ENCODE peak calls at places on chromosomes 16 and 17, in four cellular contexts. I is CD8-positive, alpha-beta T cell; B is upper lobe of right lung; G is right lobe of liver. R is an unnamed sample. For H3K9me3, the result is how much of the 10 kb centered on the place peaks cover.

GRCh38 chr16:72468582-72468981 is 296.6 kb upstream of the PMFBP1 start:
- DNase-seq in I (no peak), B (no peak), G (no peak), R (no peak)

GRCh38 chr16:22194707-22195444 is 11.2 kb upstream of the EEF2K start:
- DNase-seq in I (no peak), B (no peak), G (no peak), R (peak)

GRCh38 chr17:27573548-27573947 is 57.4 kb upstream of the LGALS9 start:
- DNase-seq in I (no peak), B (no peak), G (no peak), R (no peak)

GRCh38 chr17:64504769-64505319 is 1.2 kb downstream of the DDX5 start:
- DNase-seq in I (no peak), B (no peak), G (no peak), R (no peak)

GRCh38 chr17:27519550-27519949 is 63.3 kb downstream of the KSR1 start:
- DNase-seq in I (no peak), B (no peak), G (no peak), R (no peak)

GRCh38 chr17:60314423-60314822 is 77.5 kb downstream of the USP32 start:
- DNase-seq in I (no peak), B (no peak), G (no peak), R (no peak)

GRCh38 chr17:74603746-74604145 is 11.7 kb upstream of the CD300LD start:
- DNase-seq in I (no peak), B (no peak), G (no peak), R (no peak)

GRCh38 chr17:28741358-28742349 is 2.2 kb upstream of the TRAF4 start:
- DNase-seq in I (no peak), B (no peak), G (no peak), R (no peak)

GRCh38 chr17:66373944-66374817 is 71.8 kb downstream of the PRKCA start:
- DNase-seq in I (peak), B (no peak), G (no peak), R (peak)

GRCh38 chr16:88052661-88053060 is 101.4 kb downstream of the BANP start:
- DNase-seq in I (no peak), B (no peak), G (no peak), R (no peak)

GRCh38 chr17:80790021-80790765 is 201.4 kb upstream of the CHMP6 start:
- DNase-seq in I (peak), B (no peak), G (no peak), R (peak)

GRCh38 chr17:47726796-47727703 is 6.0 kb upstream of the TBX21 start:
- DNase-seq in I (no peak), B (no peak), G (no peak), R (no peak)

GRCh38 chr17:61842899-61843298 is 20.4 kb downstream of the BRIP1 start:
- DNase-seq in I (no peak), B (no peak), G (no peak), R (no peak)

GRCh38 chr17:5921919-5922318 is 148.3 kb upstream of the WSCD1 start:
- DNase-seq in I (no peak), B (no peak), G (no peak), R (no peak)

GRCh38 chr16:642189-643049 is 791 bp downstream of the MCRIP2 start:
- DNase-seq in I (no peak), B (peak), G (peak), R (no peak)

GRCh38 chr17:37844158-37844976 is 79.8 kb upstream of the TBC1D3K start:
- DNase-seq in I (peak), B (peak), G (peak), R (peak)

GRCh38 chr16:11506816-11507305 is 79.9 kb downstream of the LITAF start:
- DNase-seq in I (no peak), B (no peak), G (no peak), R (no peak)

GRCh38 chr16:11016993-11017392 is 72.6 kb downstream of the CLEC16A start:
- DNase-seq in I (peak), B (peak), G (no peak), R (peak)

GRCh38 chr17:48211011-48211410 is 103.4 kb downstream of the SNX11 start:
- DNase-seq in I (no peak), B (no peak), G (no peak), R (no peak)

GRCh38 chr17:8015236-8015956 is 13.0 kb downstream of the GUCY2D start:
- DNase-seq in I (no peak), B (peak), G (no peak), R (no peak)

GRCh38 chr17:41907633-41908539 is 10.9 kb downstream of the ACLY start:
- DNase-seq in I (no peak), B (no peak), G (peak), R (no peak)

GRCh38 chr17:29388937-29389336 is 1.2 kb upstream of the TAOK1 start:
- DNase-seq in I (no peak), B (no peak), G (no peak), R (no peak)

GRCh38 chr17:55513885-55514590 is 2.8 kb upstream of the SMIM36 start:
- DNase-seq in I (peak), B (no peak), G (peak), R (peak)

GRCh38 chr17:50629902-50630301 is 4.8 kb upstream of the ABCC3 start:
- DNase-seq in I (no peak), B (no peak), G (peak), R (no peak)

GRCh38 chr16:23031508-23032098 is 117.6 kb downstream of the USP31 start:
- DNase-seq in I (no peak), B (no peak), G (no peak), R (no peak)

GRCh38 chr16:50152386-50152806 is 710 bp upstream of the TENT4B start:
- DNase-seq in I (peak), B (no peak), G (peak), R (peak)

GRCh38 chr17:28727727-28728363 is 743 bp upstream of the NEK8 start:
- DNase-seq in I (peak), B (peak), G (peak), R (peak)

GRCh38 chr17:67293251-67294203 is 48.5 kb upstream of the HELZ start:
- DNase-seq in I (peak), B (peak), G (peak), R (peak)

GRCh38 chr17:10754109-10754508 is 24.3 kb upstream of the TMEM220 start:
- DNase-seq in I (no peak), B (no peak), G (no peak), R (no peak)
- TF ChIP-seq CTCF in I (no peak), B (peak), G (peak), R (peak)

GRCh38 chr17:78476149-78476548 is 97.7 kb downstream of the PGS1 start:
- DNase-seq in I (no peak), B (no peak), G (no peak), R (no peak)

GRCh38 chr17:78478757-78479297 is 98.4 kb downstream of the DNAH17 start:
- DNase-seq in I (no peak), B (no peak), G (no peak), R (no peak)

GRCh38 chr17:78475211-78475610 is 96.8 kb downstream of the PGS1 start:
- DNase-seq in I (no peak), B (no peak), G (no peak), R (no peak)

GRCh38 chr17:78477913-78478756 is 99.1 kb downstream of the DNAH17 start:
- DNase-seq in I (no peak), B (no peak), G (no peak), R (no peak)

DNA sequence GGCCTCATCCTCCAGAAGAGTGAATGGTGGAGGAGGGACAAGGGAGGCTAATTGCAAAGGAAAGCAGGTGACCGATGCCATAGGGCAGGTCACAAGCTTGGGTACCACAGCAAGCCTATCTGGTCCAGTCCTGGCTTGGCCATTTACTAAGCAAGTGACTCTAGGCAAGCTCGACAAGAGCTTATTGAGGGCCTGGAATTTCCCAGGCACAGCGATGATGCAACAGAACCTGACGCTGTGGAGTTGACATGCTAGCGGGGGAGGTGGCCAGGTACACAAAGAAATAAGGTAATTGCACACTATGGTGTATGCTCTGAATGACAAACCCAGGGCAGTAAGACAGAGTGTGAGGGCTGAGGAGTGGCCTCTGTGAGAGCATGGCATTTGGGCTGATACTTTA is 98.5 kb downstream of the PGS1 start:
- DNase-seq in I (no peak), B (no peak), G (no peak), R (no peak)
- H3K27ac ChIP-seq in I (no peak), B (no peak), G (no peak), R (no peak)

GRCh38 chr16:31819386-31819785 is 54.2 kb upstream of the ZNF267 start:
- DNase-seq in I (no peak), B (no peak), G (no peak), R (no peak)

DNA sequence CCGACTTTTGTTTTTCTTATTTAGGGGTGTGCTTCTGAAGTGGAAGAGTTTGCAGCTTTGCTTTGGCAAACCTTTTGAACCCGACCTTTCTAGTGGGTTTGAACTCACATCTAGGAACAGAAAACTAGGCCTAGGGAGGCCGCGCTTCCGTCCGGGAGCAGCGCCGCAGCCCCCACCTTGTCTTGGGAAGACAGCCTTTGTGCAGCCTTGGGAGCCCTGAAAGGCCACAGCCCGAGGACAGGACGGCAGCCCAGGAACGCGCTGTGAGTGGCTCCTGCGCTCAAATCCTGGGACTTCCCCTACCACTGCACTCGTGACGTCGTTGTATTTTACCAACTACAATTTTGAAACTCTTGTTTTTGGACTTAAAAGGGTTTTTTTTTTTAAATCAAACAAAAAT is 53.7 kb upstream of the ZNF267 start:
- DNase-seq in I (no peak), B (no peak), G (no peak), R (no peak)
- H3K9me3 ChIP-seq in I (under half), B (under half), G (under half), R (under half)

DNA sequence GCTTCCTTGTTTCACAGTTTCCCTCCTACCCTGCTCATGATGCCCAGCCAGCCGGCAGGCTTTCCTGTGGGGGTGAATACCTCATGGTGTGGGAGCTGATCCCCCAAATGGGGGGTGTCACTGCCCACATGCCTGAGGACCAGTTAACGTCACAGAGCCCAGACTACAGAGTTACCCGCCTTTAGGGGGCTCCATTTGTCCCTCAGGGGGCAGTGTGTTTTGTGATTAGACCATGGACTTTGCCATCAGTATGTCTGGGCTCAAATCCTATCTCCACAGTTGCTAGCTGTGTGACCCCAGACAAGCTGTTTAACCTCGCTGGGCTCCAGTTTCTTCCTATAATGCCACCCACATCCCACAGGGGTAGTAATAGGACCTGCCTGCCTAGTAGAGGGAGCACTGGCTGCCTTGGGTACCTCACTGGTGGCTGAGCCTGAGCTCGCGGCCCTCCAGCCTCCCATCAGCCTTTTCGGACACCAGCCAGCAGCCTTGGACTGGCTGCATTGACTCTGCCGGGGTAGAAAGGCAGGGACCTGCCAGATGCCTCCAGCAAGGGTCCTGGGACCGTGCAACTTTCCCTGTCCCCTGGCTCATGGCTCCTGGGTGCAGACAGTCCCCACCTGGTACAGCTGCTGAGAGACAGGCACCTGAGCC is 87.5 kb upstream of the GSE1 start:
- DNase-seq in I (no peak), B (no peak), G (no peak), R (no peak)
- TF ChIP-seq CTCF in I (no peak), B (no peak), G (no peak), R (no peak)

R was measured in CD4-positive, alpha-beta T cell.